ENCODE peak calls at places on chromosomes 11 and 22, in five cellular contexts. Y is hepatocyte, B is AG04450, P is Peyer's patch, T is upper lobe of right lung. M is an unnamed sample. For H3K27me3, the result is how much of the 10 kb centered on the place peaks cover.

GRCh38 chr11:73951797-73952196 is 971 bp downstream of the DNAJB13 start:
- DNase-seq in Y (no peak), B (no peak), P (no peak), T (no peak), M (no peak)

GRCh38 chr11:100726709-100727108 is 39.6 kb downstream of the ARHGAP42 start:
- DNase-seq in Y (no peak), B (no peak), P (no peak), T (no peak), M (no peak)

GRCh38 chr22:32317524-32317923 is 40.1 kb upstream of the RFPL3 start:
- DNase-seq in Y (no peak), B (no peak), P (no peak), T (no peak), M (no peak)

GRCh38 chr11:10294289-10294953 is 402 bp upstream of the SBF2 start:
- DNase-seq in Y (peak), B (no peak), P (peak), T (peak), M (no peak)

GRCh38 chr11:113967361-113967760 is 7.5 kb upstream of the HTR3A start:
- DNase-seq in Y (no peak), B (no peak), P (no peak), T (no peak), M (no peak)

GRCh38 chr22:42933783-42934144 is 76.7 kb upstream of the ARFGAP3 start:
- DNase-seq in Y (peak), B (peak), P (no peak), T (no peak), M (no peak)

GRCh38 chr11:75263944-75264349 is 23.4 kb downstream of the TPBGL start:
- DNase-seq in Y (no peak), B (no peak), P (no peak), T (peak), M (no peak)

GRCh38 chr11:76763573-76764348 is 19.4 kb upstream of the TSKU start:
- DNase-seq in Y (no peak), B (no peak), P (no peak), T (no peak), M (no peak)

GRCh38 chr11:76621866-76622265 is 48.7 kb downstream of the LRRC32 start:
- DNase-seq in Y (no peak), B (no peak), P (no peak), T (no peak), M (no peak)

GRCh38 chr11:42840856-42841255 is 470.9 kb upstream of the API5 start:
- DNase-seq in Y (no peak), B (no peak), P (no peak), T (no peak), M (no peak)

GRCh38 chr11:126317681-126318641 is 14.1 kb downstream of the DCPS start:
- DNase-seq in Y (peak), B (no peak), P (peak), T (peak), M (no peak)

GRCh38 chr11:32154275-32154674 is 63.4 kb downstream of the RCN1 start:
- DNase-seq in Y (no peak), B (no peak), P (no peak), T (no peak), M (no peak)

GRCh38 chr11:68106165-68106940 is 14.8 kb downstream of the CHKA start:
- DNase-seq in Y (peak), B (no peak), P (peak), T (no peak), M (no peak)

GRCh38 chr11:86091566-86091965 is 22.7 kb upstream of the PICALM start:
- DNase-seq in Y (no peak), B (no peak), P (no peak), T (no peak), M (peak)

GRCh38 chr22:50561401-50562074 is 1.2 kb downstream of the SYCE3 start:
- DNase-seq in Y (no peak), B (no peak), P (no peak), T (no peak), M (no peak)

GRCh38 chr11:115924744-115925567 is 420.7 kb upstream of the CADM1 start:
- DNase-seq in Y (no peak), B (peak), P (no peak), T (no peak), M (no peak)

GRCh38 chr11:46335858-46336600 is 11.2 kb upstream of the DGKZ start:
- DNase-seq in Y (no peak), B (no peak), P (no peak), T (no peak), M (no peak)

GRCh38 chr11:83033367-83033766 is 38.3 kb downstream of the RAB30 start:
- DNase-seq in Y (no peak), B (no peak), P (no peak), T (no peak), M (no peak)

GRCh38 chr11:68120212-68121066 is 749 bp downstream of the CHKA start:
- DNase-seq in Y (peak), B (no peak), P (peak), T (peak), M (peak)

GRCh38 chr11:61131998-61132555 is 29.1 kb downstream of the VPS37C start:
- DNase-seq in Y (no peak), B (no peak), P (no peak), T (no peak), M (no peak)
- H3K4me3 ChIP-seq in Y (no peak), B (no peak), P (no peak), T (no peak), M (no peak)

GRCh38 chr11:8307601-8308000 is 43.9 kb upstream of the LMO1 start:
- DNase-seq in Y (no peak), B (no peak), P (peak), T (no peak), M (no peak)
- H3K27me3 ChIP-seq in Y (under half), B (under half), P (under half), T (under half), M (under half)

GRCh38 chr11:92848578-92848977 is 120.9 kb upstream of the MTNR1B start:
- DNase-seq in Y (no peak), B (no peak), P (no peak), T (no peak), M (no peak)

GRCh38 chr11:92852203-92852602 is 117.2 kb upstream of the MTNR1B start:
- DNase-seq in Y (no peak), B (no peak), P (no peak), T (no peak), M (no peak)

GRCh38 chr11:92854952-92855351 is 114.5 kb upstream of the MTNR1B start:
- DNase-seq in Y (no peak), B (no peak), P (no peak), T (no peak), M (no peak)

GRCh38 chr11:92854162-92854561 is 115.3 kb upstream of the MTNR1B start:
- DNase-seq in Y (no peak), B (no peak), P (no peak), T (no peak), M (no peak)

GRCh38 chr11:92852946-92853345 is 116.5 kb upstream of the MTNR1B start:
- DNase-seq in Y (no peak), B (no peak), P (peak), T (peak), M (no peak)
- H3K4me3 ChIP-seq in Y (no peak), B (no peak), P (no peak), T (no peak), M (no peak)

DNA sequence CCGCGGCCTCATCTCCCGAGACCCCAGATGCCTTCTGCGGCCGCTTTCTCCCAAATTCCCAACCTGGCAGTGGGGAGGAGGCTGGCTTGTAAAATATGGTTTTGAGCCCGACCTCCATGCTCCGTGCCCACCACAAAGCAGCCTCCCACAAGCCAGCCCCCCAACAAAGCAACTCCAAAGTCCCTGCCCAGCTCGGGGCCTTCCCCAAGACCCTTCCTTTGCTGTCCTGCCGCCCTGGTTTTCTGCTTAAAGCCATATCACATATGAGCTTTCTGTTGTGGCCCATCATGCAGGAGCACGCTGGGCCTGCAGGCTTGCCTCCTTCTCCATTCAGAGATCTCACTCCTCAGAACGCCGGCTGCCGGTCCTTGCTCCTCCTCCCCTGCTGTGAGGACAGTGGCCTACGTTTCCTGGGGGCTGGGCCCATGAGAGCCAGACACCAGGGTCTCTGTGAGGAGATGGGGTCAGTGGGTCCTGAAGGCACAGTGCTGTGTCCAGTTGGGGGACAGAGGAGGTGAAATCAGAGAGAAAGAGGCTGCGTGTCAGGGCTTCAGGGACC is 680.0 kb downstream of the BRD1 start:
- DNase-seq in Y (no peak), B (no peak), P (no peak), T (no peak), M (no peak)
- H3K27me3 ChIP-seq in Y (under half), B (under half), P (under half), T (under half), M (under half)

GRCh38 chr11:8717544-8717875 is 34.9 kb downstream of the RPL27A start:
- DNase-seq in Y (no peak), B (no peak), P (no peak), T (no peak), M (no peak)
- H3K4me3 ChIP-seq in Y (no peak), B (peak), P (no peak), T (no peak), M (no peak)

DNA sequence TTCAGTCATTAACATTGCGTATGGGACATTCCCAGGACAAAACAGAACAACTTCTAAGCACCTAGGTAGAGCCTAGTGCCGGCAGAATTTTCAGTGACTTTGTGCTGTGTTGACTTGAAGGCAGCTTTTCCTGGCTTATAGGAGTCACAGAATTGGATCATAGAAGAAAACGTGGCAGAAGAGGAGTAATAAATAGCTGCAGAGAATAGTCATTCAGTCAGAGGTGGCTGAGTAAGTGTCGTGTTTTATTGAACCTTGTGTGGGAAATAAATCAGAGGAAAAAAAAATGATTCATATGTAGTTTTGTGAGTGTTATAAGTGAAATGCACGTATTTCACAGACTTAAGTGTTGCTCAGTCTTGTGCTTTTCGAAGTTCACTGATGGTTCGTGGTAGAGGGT is 2.1 kb downstream of the BARX2 start:
- DNase-seq in Y (no peak), B (no peak), P (no peak), T (no peak), M (no peak)
- H3K27me3 ChIP-seq in Y (half or more), B (under half), P (under half), T (half or more), M (under half)

DNA sequence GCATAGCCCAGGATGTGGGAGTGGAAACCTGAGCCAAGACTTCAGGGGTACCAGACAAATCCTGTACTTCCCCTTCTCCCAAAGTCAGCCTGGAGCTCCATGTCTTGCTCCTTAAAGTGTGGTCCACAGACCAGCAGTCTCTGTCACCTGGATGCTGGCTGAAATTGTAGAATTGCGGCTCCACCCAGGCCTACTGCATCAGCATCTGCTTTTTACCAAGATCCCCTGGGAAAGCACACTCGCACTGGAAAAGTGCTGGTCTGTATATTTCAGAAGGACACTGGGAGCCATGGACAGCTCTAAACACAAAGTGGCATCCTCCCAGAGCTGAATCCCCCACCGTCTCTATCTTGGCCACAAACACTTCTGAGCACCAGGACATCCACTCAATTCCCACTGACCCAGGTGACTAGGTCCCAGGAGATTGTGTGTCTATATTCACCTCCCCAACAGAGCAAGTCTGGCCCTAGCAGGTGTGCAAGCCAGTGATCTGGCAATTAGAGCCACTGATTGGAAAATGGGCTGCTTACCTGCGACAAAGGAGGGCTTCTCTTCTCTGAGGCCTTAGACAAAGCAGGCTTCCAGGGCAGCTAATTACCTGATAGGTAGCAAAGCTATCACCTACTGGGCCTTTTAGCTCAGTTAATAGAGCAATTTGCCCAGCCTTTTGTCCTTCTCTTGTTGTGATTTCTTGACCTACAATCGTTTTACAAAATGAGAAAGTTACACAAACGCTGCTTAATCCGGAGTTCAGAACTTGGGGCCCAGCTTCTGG is 443.3 kb downstream of the MN1 start:
- DNase-seq in Y (no peak), B (no peak), P (no peak), T (no peak), M (no peak)
- H3K4me3 ChIP-seq in Y (no peak), B (no peak), P (no peak), T (no peak), M (no peak)

GRCh38 chr11:128904303-128904871 is 13.2 kb downstream of the KCNJ5 start:
- DNase-seq in Y (no peak), B (no peak), P (no peak), T (no peak), M (no peak)
- H3K27me3 ChIP-seq in Y (half or more), B (under half), P (under half), T (under half), M (under half)

GRCh38 chr11:129373489-129373953 is 2.1 kb upstream of the BARX2 start:
- DNase-seq in Y (no peak), B (no peak), P (no peak), T (no peak), M (no peak)
- H3K4me3 ChIP-seq in Y (no peak), B (peak), P (no peak), T (peak), M (peak)

M was measured in ascending aorta.